ENCODE peak calls at places on chromosomes 13 and 19, in five cellular contexts. E is NCI-H2171; I is activated CD4-positive, alpha-beta T cell treated with anti-CD3 and anti-CD28 coated beads for 1 hour; K is hypothalamus; D is fibroblast of pulmonary artery. T is an unnamed sample.

GRCh38 chr13:51797664-51798488 is 6.1 kb downstream of the DHRS12 start:
- DNase-seq in E (peak), I (peak), K (no peak), D (peak), T (no peak)

GRCh38 chr19:2215281-2215751 is 20.8 kb downstream of the PLEKHJ1 start:
- DNase-seq in E (peak), I (peak), K (no peak), D (no peak), T (no peak)

GRCh38 chr13:107497661-107498060 is 717.7 kb downstream of the LIG4 start:
- DNase-seq in E (no peak), I (no peak), K (no peak), D (no peak), T (no peak)

GRCh38 chr13:102291587-102292218 is 110.1 kb downstream of the FGF14 start:
- DNase-seq in E (no peak), I (no peak), K (no peak), D (peak), T (no peak)

GRCh38 chr19:32406161-32407003 is 812 bp downstream of the DPY19L3 start:
- DNase-seq in E (no peak), I (no peak), K (no peak), D (no peak), T (no peak)

GRCh38 chr13:46168341-46168740 is 13.6 kb downstream of the LCP1 start:
- DNase-seq in E (no peak), I (peak), K (no peak), D (peak), T (no peak)

GRCh38 chr13:59607780-59608233 is 555.9 kb downstream of the DIAPH3 start:
- DNase-seq in E (peak), I (no peak), K (no peak), D (no peak), T (no peak)

GRCh38 chr19:17504030-17504429 is 7.4 kb upstream of the PGLS start:
- DNase-seq in E (no peak), I (no peak), K (no peak), D (no peak), T (no peak)

GRCh38 chr19:13094771-13095392 is 7.8 kb downstream of the LYL1 start:
- DNase-seq in E (no peak), I (no peak), K (no peak), D (no peak), T (no peak)

GRCh38 chr19:35055715-35056179 is 14.2 kb downstream of the HPN start:
- DNase-seq in E (peak), I (no peak), K (no peak), D (no peak), T (no peak)